ENCODE peak calls at places on chromosomes 4 and X, in ten cellular contexts. T is stimulated activated CD4-positive, alpha-beta T cell treated with anti-CD3 and anti-CD28 coated beads, Interleukin-15, amount 100 ng/mL, for 1 hour; J is HTR-8/SVneo; K is A549; R is mesenchymal stem cell; W is stimulated activated naive B cell treated with anti-CD40 and anti-IgM and Interleukin-4, amounts not matched to agents 10 μg/mL and 1 μg/mL and 100 μg/mL, for 72 hours; D is astrocyte of the cerebellum; I is activated gamma-delta T cell treated with anti-CD3 and anti-CD28 coated beads, Interleukin-2, amount 50 U/mL, for 16 hours; P is Peyer's patch; Y is left cardiac atrium. S is an unnamed sample.

GRCh38 chr4:139484861-139485311 is 31.0 kb downstream of the RAB33B start:
- DNase-seq in T (no peak), J (no peak), K (no peak), R (no peak), W (no peak), D (no peak), I (no peak), P (no peak), Y (no peak), S (no peak)

GRCh38 chr4:168408620-168409019 is 71.7 kb downstream of the DDX60L start:
- DNase-seq in T (no peak), J (peak; percentile 51), K (peak; percentile 79), R (peak; percentile 94), W (no peak), D (peak; percentile 96), I (no peak), P (no peak), Y (peak; percentile 59), S (peak; percentile 89)

GRCh38 chrX:53287493-53288138 is 6.2 kb upstream of the IQSEC2 start:
- DNase-seq in T (no peak), J (peak; percentile 39), K (no peak), R (peak; percentile 71), W (peak; percentile 28), D (no peak), I (peak; percentile 7), P (peak; percentile 30), Y (peak; percentile 73), S (peak; percentile 73)

GRCh38 chr4:137307806-137308205 is 224.5 kb downstream of the PCDH18 start:
- DNase-seq in T (no peak), J (peak; percentile 14), K (no peak), R (no peak), W (no peak), D (peak; percentile 64), I (no peak), P (no peak), Y (peak; percentile 26), S (peak; percentile 92)

GRCh38 chr4:124943145-124943889 is 230.8 kb upstream of the ANKRD50 start:
- DNase-seq in T (no peak), J (peak; percentile 21), K (peak; percentile 35), R (no peak), W (no peak), D (no peak), I (no peak), P (no peak), Y (no peak), S (no peak)

GRCh38 chr4:66991521-66991920 is 553.8 kb downstream of the CENPC start:
- DNase-seq in T (no peak), J (peak; percentile 1), K (no peak), R (no peak), W (no peak), D (peak; percentile 9), I (no peak), P (no peak), Y (no peak), S (no peak)

GRCh38 chr4:120049732-120050494 is 16.7 kb downstream of the MAD2L1 start:
- DNase-seq in T (peak; percentile 32), J (peak; percentile 49), K (peak; percentile 66), R (peak; percentile 92), W (peak; percentile 51), D (peak; percentile 79), I (peak; percentile 53), P (peak; percentile 75), Y (peak; percentile 69), S (peak; percentile 78)

GRCh38 chr4:138688531-138689181 is 326.9 kb upstream of the NOCT start:
- DNase-seq in T (no peak), J (no peak), K (no peak), R (no peak), W (no peak), D (no peak), I (no peak), P (no peak), Y (no peak), S (no peak)

GRCh38 chr4:78369691-78370090 is 181.9 kb upstream of the ANXA3 start:
- DNase-seq in T (no peak), J (no peak), K (no peak), R (no peak), W (no peak), D (peak; percentile 63), I (no peak), P (no peak), Y (no peak), S (peak; percentile 14)

GRCh38 chrX:85109235-85109634 is 105.6 kb downstream of the APOOL start:
- DNase-seq in T (no peak), J (no peak), K (peak; percentile 66), R (no peak), W (no peak), D (no peak), I (no peak), P (no peak), Y (no peak), S (no peak)

GRCh38 chr4:70700712-70701111 is 12.4 kb downstream of the UTP3 start:
- DNase-seq in T (no peak), J (no peak), K (no peak), R (no peak), W (no peak), D (no peak), I (no peak), P (no peak), Y (no peak), S (no peak)

GRCh38 chrX:44872319-44872816 is 620 bp upstream of the KDM6A start:
- DNase-seq in T (peak; percentile 3), J (no peak), K (no peak), R (peak; percentile 42), W (no peak), D (no peak), I (peak; percentile 39), P (peak; percentile 39), Y (no peak), S (peak; percentile 1)

GRCh38 chrX:151714367-151714766 is 1.5 kb upstream of the FATE1 start:
- DNase-seq in T (no peak), J (no peak), K (no peak), R (no peak), W (no peak), D (no peak), I (no peak), P (no peak), Y (no peak), S (no peak)

GRCh38 chr4:2044119-2044485 is 15.0 kb upstream of the NAT8L start:
- DNase-seq in T (no peak), J (no peak), K (no peak), R (no peak), W (no peak), D (no peak), I (no peak), P (no peak), Y (no peak), S (no peak)

GRCh38 chr4:118682928-118683327 is 2.3 kb upstream of the METTL14 start:
- DNase-seq in T (no peak), J (peak; percentile 9), K (peak; percentile 25), R (peak; percentile 31), W (no peak), D (no peak), I (no peak), P (no peak), Y (no peak), S (peak; percentile 35)

GRCh38 chr4:10259976-10260375 is 143.4 kb upstream of the WDR1 start:
- DNase-seq in T (no peak), J (no peak), K (no peak), R (no peak), W (no peak), D (no peak), I (no peak), P (no peak), Y (no peak), S (no peak)

GRCh38 chr4:128385199-128385598 is 97.6 kb upstream of the PGRMC2 start:
- DNase-seq in T (no peak), J (no peak), K (no peak), R (no peak), W (no peak), D (no peak), I (no peak), P (no peak), Y (no peak), S (no peak)

GRCh38 chr4:185479507-185479971 is 8.0 kb upstream of the CCDC110 start:
- DNase-seq in T (no peak), J (no peak), K (no peak), R (no peak), W (no peak), D (no peak), I (no peak), P (no peak), Y (no peak), S (no peak)

GRCh38 chrX:150414228-150414627 is 51.1 kb downstream of the MAMLD1 start:
- DNase-seq in T (no peak), J (no peak), K (no peak), R (no peak), W (no peak), D (no peak), I (no peak), P (no peak), Y (no peak), S (no peak)

GRCh38 chr4:155241225-155241624 is 32.8 kb downstream of the NPY2R start:
- DNase-seq in T (no peak), J (no peak), K (no peak), R (no peak), W (no peak), D (no peak), I (no peak), P (no peak), Y (no peak), S (no peak)

GRCh38 chr4:76605099-76605563 is 170.1 kb downstream of the SHROOM3 start:
- DNase-seq in T (no peak), J (no peak), K (no peak), R (no peak), W (no peak), D (no peak), I (no peak), P (no peak), Y (no peak), S (no peak)

GRCh38 chrX:145178268-145178667 is 69.0 kb upstream of the SPANXN1 start:
- DNase-seq in T (no peak), J (no peak), K (no peak), R (no peak), W (no peak), D (no peak), I (no peak), P (no peak), Y (no peak), S (no peak)

GRCh38 chrX:71214152-71214551 is 8.9 kb upstream of the GJB1 start:
- DNase-seq in T (no peak), J (no peak), K (no peak), R (no peak), W (no peak), D (no peak), I (no peak), P (no peak), Y (no peak), S (no peak)

GRCh38 chr4:41364871-41365270 is 108.1 kb downstream of the UCHL1 start:
- DNase-seq in T (no peak), J (no peak), K (no peak), R (peak; percentile 6), W (no peak), D (no peak), I (no peak), P (no peak), Y (no peak), S (peak; percentile 8)

GRCh38 chrX:124863303-124863702 is 456.4 kb upstream of the TEX13C start:
- DNase-seq in T (no peak), J (no peak), K (no peak), R (no peak), W (no peak), D (no peak), I (no peak), P (no peak), Y (no peak), S (no peak)

GRCh38 chr4:154014401-154015105 is 225.7 kb upstream of the SFRP2 start:
- DNase-seq in T (no peak), J (no peak), K (no peak), R (peak; percentile 43), W (no peak), D (no peak), I (no peak), P (no peak), Y (no peak), S (peak; percentile 15)

GRCh38 chr4:24794916-24795665 is at the start of gene SOD3:
- DNase-seq in T (no peak), J (no peak), K (no peak), R (peak; percentile 69), W (no peak), D (peak; percentile 39), I (no peak), P (peak; percentile 18), Y (peak; percentile 83), S (peak; percentile 94)

GRCh38 chr4:108519911-108520310 is 100.5 kb upstream of the RPL34 start:
- DNase-seq in T (no peak), J (no peak), K (no peak), R (no peak), W (no peak), D (no peak), I (no peak), P (no peak), Y (no peak), S (no peak)